ENCODE peak calls at places on chromosomes 11 and 22, in eight cellular contexts. O is fibroblast of lung, J is IMR-90, Z is thoracic aorta, W is GM20000, M is HL-60, V is heart right ventricle, L is body of pancreas. T is an unnamed sample.

GRCh38 chr11:10488581-10489443 is 33.7 kb downstream of the AMPD3 start:
- DNase-seq in O (no peak), J (no peak), Z (no peak), W (peak; percentile 55), M (no peak), V (no peak), L (no peak), T (no peak)

GRCh38 chr11:87324817-87325489 is 287.2 kb downstream of the TMEM135 start:
- DNase-seq in O (peak; percentile 52), J (peak; percentile 9), Z (no peak), W (no peak), M (no peak), V (no peak), L (no peak), T (no peak)

GRCh38 chr11:14413307-14414072 is 54.5 kb upstream of the RRAS2 start:
- DNase-seq in O (peak; percentile 93), J (peak; percentile 58), Z (no peak), W (no peak), M (no peak), V (no peak), L (no peak), T (no peak)

GRCh38 chr11:42772886-42773285 is 538.9 kb upstream of the API5 start:
- DNase-seq in O (no peak), J (no peak), Z (no peak), W (no peak), M (no peak), V (no peak), L (no peak), T (no peak)

GRCh38 chr22:42990131-42990838 is 24.7 kb downstream of the PACSIN2 start:
- DNase-seq in O (peak; percentile 91), J (peak; percentile 89), Z (no peak), W (no peak), M (no peak), V (no peak), L (no peak), T (peak; percentile 50)

GRCh38 chr11:68838572-68838964 is 3.1 kb downstream of the CPT1A start:
- DNase-seq in O (no peak), J (no peak), Z (no peak), W (no peak), M (peak; percentile 36), V (no peak), L (peak; percentile 45), T (no peak)

GRCh38 chr11:119065369-119065768 is 2.2 kb upstream of the VPS11 start:
- DNase-seq in O (peak; percentile 20), J (peak; percentile 40), Z (no peak), W (peak; percentile 64), M (no peak), V (no peak), L (no peak), T (no peak)

GRCh38 chr11:117885777-117886176 is 9.3 kb upstream of the FXYD6 start:
- DNase-seq in O (no peak), J (no peak), Z (no peak), W (no peak), M (no peak), V (peak; percentile 85), L (no peak), T (no peak)

GRCh38 chr11:78370406-78371172 is 47.0 kb downstream of the GAB2 start:
- DNase-seq in O (no peak), J (peak; percentile 41), Z (no peak), W (no peak), M (no peak), V (no peak), L (no peak), T (no peak)

GRCh38 chr11:93857413-93858185 is 7.2 kb upstream of the VSTM5 start:
- DNase-seq in O (peak; percentile 47), J (no peak), Z (no peak), W (no peak), M (no peak), V (no peak), L (no peak), T (no peak)

GRCh38 chr11:134074346-134074745 is 5.5 kb downstream of the JAM3 start:
- DNase-seq in O (peak; percentile 57), J (no peak), Z (no peak), W (no peak), M (no peak), V (no peak), L (no peak), T (no peak)

GRCh38 chr11:134069426-134069921 is 602 bp downstream of the JAM3 start:
- DNase-seq in O (peak; percentile 37), J (peak; percentile 31), Z (no peak), W (no peak), M (no peak), V (peak; percentile 51), L (no peak), T (no peak)

GRCh38 chr11:134071306-134071705 is 2.4 kb downstream of the JAM3 start:
- DNase-seq in O (no peak), J (no peak), Z (no peak), W (no peak), M (no peak), V (no peak), L (no peak), T (no peak)

GRCh38 chr11:134069996-134070845 is 1.3 kb downstream of the JAM3 start:
- DNase-seq in O (no peak), J (no peak), Z (no peak), W (no peak), M (no peak), V (no peak), L (no peak), T (no peak)

GRCh38 chr11:134071766-134072403 is 3.0 kb downstream of the JAM3 start:
- DNase-seq in O (peak; percentile 23), J (peak; percentile 16), Z (no peak), W (no peak), M (no peak), V (no peak), L (no peak), T (no peak)
- TF ChIP-seq CTCF in O (no peak), J (no peak), Z (peak; percentile 15), W (no peak), M (no peak), V (no peak), L (no peak), T (no peak)

GRCh38 chr11:45786272-45786671 is 18.7 kb upstream of the SLC35C1 start:
- DNase-seq in O (no peak), J (no peak), Z (no peak), W (no peak), M (no peak), V (no peak), L (no peak), T (no peak)

GRCh38 chr11:45791524-45791923 is 13.4 kb upstream of the SLC35C1 start:
- DNase-seq in O (no peak), J (no peak), Z (no peak), W (no peak), M (no peak), V (no peak), L (no peak), T (no peak)

GRCh38 chr11:45794169-45794568 is 10.8 kb upstream of the SLC35C1 start:
- DNase-seq in O (no peak), J (no peak), Z (no peak), W (no peak), M (no peak), V (no peak), L (no peak), T (no peak)

DNA sequence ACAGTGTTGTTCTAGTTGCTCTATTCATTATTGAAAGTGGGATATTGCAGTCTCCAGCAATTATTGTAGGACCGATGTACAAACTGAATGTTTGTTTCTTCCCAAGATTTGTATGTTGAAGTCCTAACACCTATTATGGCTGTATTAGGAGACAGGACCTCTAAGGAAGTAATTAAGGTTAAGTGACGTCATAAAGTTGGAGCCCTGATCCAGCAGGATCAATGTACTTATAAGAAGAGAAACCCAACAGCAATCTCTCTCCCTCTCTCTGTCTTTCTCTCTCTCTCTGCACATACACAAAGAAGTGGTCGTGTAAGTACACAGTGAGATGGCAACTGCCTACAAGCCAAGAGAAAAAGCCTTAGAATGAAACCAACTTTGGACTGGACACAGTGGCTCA is 16.1 kb upstream of the SLC35C1 start:
- DNase-seq in O (no peak), J (no peak), Z (no peak), W (no peak), M (no peak), V (no peak), L (no peak), T (no peak)
- TF ChIP-seq CTCF in O (no peak), J (no peak), Z (no peak), W (no peak), M (no peak), V (no peak), L (no peak), T (no peak)

GRCh38 chr11:112439614-112440013 is 179.0 kb upstream of the PLET1 start:
- DNase-seq in O (no peak), J (no peak), Z (no peak), W (no peak), M (no peak), V (no peak), L (no peak), T (no peak)

GRCh38 chr11:112437096-112437495 is 176.4 kb upstream of the PLET1 start:
- DNase-seq in O (no peak), J (no peak), Z (no peak), W (no peak), M (no peak), V (no peak), L (no peak), T (no peak)

DNA sequence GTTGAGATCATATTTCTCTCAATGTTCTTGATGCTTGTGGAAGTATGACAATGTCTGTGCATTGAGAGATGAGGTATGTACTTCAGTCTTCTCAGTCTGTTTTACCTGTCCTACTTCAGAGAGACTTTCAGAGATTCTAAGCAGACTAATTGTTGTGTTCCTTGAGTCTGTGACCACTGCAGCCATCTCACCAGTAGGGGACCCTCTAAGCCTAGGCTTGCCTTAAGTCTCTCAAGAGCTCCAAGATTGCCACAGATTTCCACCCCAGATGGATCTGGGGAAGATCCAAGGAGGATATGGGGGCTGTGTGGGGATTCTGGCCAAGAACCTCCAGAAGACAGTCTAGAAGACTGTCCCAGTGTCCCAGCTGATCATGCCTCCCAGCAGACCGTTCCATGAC is 179.9 kb upstream of the PLET1 start:
- DNase-seq in O (no peak), J (no peak), Z (no peak), W (no peak), M (no peak), V (no peak), L (no peak), T (no peak)
- TF ChIP-seq CTCF in O (no peak), J (no peak), Z (no peak), W (no peak), M (no peak), V (no peak), L (no peak), T (no peak)

GRCh38 chr11:71931245-71931602 is 2.4 kb downstream of the RNF121 start:
- DNase-seq in O (peak; percentile 72), J (peak; percentile 32), Z (no peak), W (no peak), M (no peak), V (no peak), L (no peak), T (no peak)

GRCh38 chr11:71933141-71933933 is 4.5 kb downstream of the RNF121 start:
- DNase-seq in O (no peak), J (no peak), Z (no peak), W (no peak), M (no peak), V (no peak), L (no peak), T (no peak)

GRCh38 chr11:71936825-71937224 is 8.0 kb downstream of the RNF121 start:
- DNase-seq in O (peak; percentile 85), J (peak; percentile 53), Z (no peak), W (no peak), M (no peak), V (no peak), L (no peak), T (no peak)

GRCh38 chr11:71935338-71935925 is 6.6 kb downstream of the RNF121 start:
- DNase-seq in O (no peak), J (no peak), Z (no peak), W (no peak), M (no peak), V (no peak), L (no peak), T (no peak)

GRCh38 chr11:71934213-71934612 is 5.4 kb downstream of the RNF121 start:
- DNase-seq in O (no peak), J (no peak), Z (no peak), W (no peak), M (no peak), V (no peak), L (no peak), T (no peak)
- TF ChIP-seq CTCF in O (no peak), J (no peak), Z (no peak), W (no peak), M (no peak), V (no peak), L (no peak), T (no peak)